ENCODE peak calls at places on chromosomes 4 and X, in four cellular contexts. T is CD8-positive, alpha-beta T cell; M is coronary artery; J is right atrium auricular region. E is an unnamed sample.

GRCh38 chrX:11558972-11559371 is 106.7 kb downstream of the ARHGAP6 start:
- DNase-seq in M (no peak), T (peak), J (no peak), E (no peak)

GRCh38 chr4:39451423-39452023 is 7.2 kb downstream of the RPL9 start:
- DNase-seq in J (no peak), T (no peak), M (no peak), E (no peak)

GRCh38 chrX:1387141-1387776 is 4.7 kb downstream of the SLC25A6 start:
- DNase-seq in T (no peak), J (peak), M (no peak), E (peak)

GRCh38 chrX:40854242-40854641 is 118.9 kb upstream of the MED14 start:
- DNase-seq in T (no peak), M (no peak), J (no peak), E (no peak)

GRCh38 chr4:87973283-87974169 is 2.0 kb upstream of the SPP1 start:
- DNase-seq in J (no peak), T (peak), M (no peak), E (no peak)

GRCh38 chr4:77177196-77177595 is 20.2 kb downstream of the CCNG2 start:
- DNase-seq in T (no peak), M (no peak), J (no peak), E (no peak)

GRCh38 chr4:70768301-70768948 is 46.7 kb downstream of the RUFY3 start:
- DNase-seq in M (no peak), J (no peak), T (no peak), E (no peak)

GRCh38 chr4:142091085-142091513 is 454.7 kb downstream of the IL15 start:
- DNase-seq in M (no peak), J (no peak), T (no peak), E (no peak)

GRCh38 chr4:7323872-7324650 is 110.7 kb downstream of the PSAPL1 start:
- DNase-seq in M (no peak), T (no peak), J (no peak), E (no peak)

GRCh38 chrX:16002185-16002584 is 121.2 kb upstream of the GRPR start:
- DNase-seq in J (no peak), T (no peak), M (no peak), E (no peak)

GRCh38 chr4:73589261-73589847 is 30.9 kb downstream of the RASSF6 start:
- DNase-seq in T (no peak), M (no peak), J (no peak), E (no peak)

GRCh38 chr4:73596001-73596400 is 24.2 kb downstream of the RASSF6 start:
- DNase-seq in J (no peak), M (no peak), T (no peak), E (no peak)

GRCh38 chr4:73597594-73597993 is 22.6 kb downstream of the RASSF6 start:
- DNase-seq in M (no peak), T (no peak), J (no peak), E (no peak)

GRCh38 chr4:73589887-73590801 is 30.1 kb downstream of the RASSF6 start:
- DNase-seq in J (no peak), T (no peak), M (no peak), E (no peak)

DNA sequence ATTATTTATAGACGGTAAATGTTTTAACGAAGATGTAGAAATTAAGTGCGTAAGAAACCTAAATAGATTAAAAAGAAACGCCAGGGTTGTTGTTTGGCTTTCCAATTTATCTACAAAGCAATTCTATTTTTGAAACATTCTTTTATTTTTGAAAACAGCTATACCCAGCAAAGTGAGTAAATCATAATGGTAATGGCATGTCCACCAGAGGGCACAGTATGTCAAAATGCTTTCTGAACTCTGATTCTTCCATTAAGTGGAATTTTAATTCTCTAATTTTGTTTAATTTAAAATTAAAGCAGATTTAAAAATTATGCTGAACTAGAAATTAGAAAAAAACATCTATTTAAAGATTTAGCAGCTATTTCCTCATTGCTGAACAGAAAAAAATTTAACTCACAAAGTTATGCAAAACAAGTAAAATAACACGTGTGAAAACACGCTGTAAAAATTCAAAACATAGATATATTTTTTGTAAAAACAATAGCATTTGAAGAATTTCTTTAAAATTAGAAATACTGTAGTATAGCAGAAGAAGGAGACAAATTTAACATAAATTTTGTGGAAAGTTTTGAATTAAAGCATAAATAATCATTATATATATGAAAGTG is 26.5 kb downstream of the RASSF6 start:
- DNase-seq in T (no peak), J (no peak), M (no peak), E (no peak)
- TF ChIP-seq CTCF in T (no peak), J (peak), M (peak), E (peak)

GRCh38 chr4:186948361-186949291 is 225.0 kb upstream of the FAT1 start:
- DNase-seq in J (no peak), M (no peak), T (no peak), E (no peak)
- TF ChIP-seq CTCF in J (peak), M (no peak), T (no peak), E (peak)

GRCh38 chrX:66892004-66892403 is 253.1 kb upstream of the EDA2R start:
- DNase-seq in T (no peak), J (no peak), M (no peak), E (no peak)
- TF ChIP-seq CTCF in T (no peak), J (no peak), M (no peak), E (no peak)

GRCh38 chrX:78124304-78124703 is 15.1 kb downstream of the TAF9B start:
- DNase-seq in T (no peak), J (no peak), M (no peak), E (no peak)

GRCh38 chrX:78116365-78116764 is 12.3 kb downstream of the PGK1 start:
- DNase-seq in M (no peak), T (no peak), J (no peak), E (no peak)

GRCh38 chrX:78123190-78123589 is 16.3 kb downstream of the TAF9B start:
- DNase-seq in M (no peak), J (no peak), T (no peak), E (no peak)

GRCh38 chrX:78118628-78119027 is 14.6 kb downstream of the PGK1 start:
- DNase-seq in J (no peak), M (no peak), T (no peak), E (no peak)

GRCh38 chrX:78119521-78120227 is 15.6 kb downstream of the PGK1 start:
- DNase-seq in M (no peak), T (no peak), J (no peak), E (no peak)
- TF ChIP-seq CTCF in M (no peak), T (no peak), J (peak), E (peak)

GRCh38 chr4:57109847-57110634 is at the start of gene IGFBP7:
- DNase-seq in T (no peak), M (peak), J (peak), E (no peak)
- TF ChIP-seq CTCF in T (no peak), M (no peak), J (peak), E (no peak)

DNA sequence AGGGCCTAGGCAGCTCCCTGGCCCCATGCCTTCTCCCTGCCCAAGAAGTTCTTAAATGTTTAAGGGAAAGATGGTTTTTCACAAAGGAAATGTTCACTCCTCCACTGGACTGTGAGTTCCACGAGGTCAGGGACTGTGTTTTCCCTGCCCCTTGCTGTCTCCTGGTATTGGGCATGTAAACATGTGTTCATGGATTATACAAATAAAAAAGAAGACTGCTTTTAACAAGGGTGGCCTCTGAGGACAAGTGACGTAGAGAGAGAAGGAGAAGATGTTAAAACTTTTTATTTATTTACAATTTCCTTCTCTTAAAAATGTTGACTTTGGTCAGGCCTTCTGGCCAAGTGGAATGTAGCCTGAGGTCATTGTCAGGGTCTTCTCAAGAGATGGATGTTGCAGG is 66.0 kb downstream of the FHDC1 start:
- DNase-seq in J (no peak), T (no peak), M (no peak), E (peak)
- TF ChIP-seq CTCF in J (no peak), T (no peak), M (no peak), E (no peak)

GRCh38 chrX:120308558-120308957 is 2.7 kb downstream of the TMEM255A start:
- DNase-seq in J (no peak), M (no peak), T (no peak), E (no peak)
- TF ChIP-seq CTCF in J (no peak), M (no peak), T (no peak), E (no peak)

GRCh38 chr4:74455361-74456055 is 10.6 kb downstream of the AREG start:
- DNase-seq in J (no peak), M (no peak), T (no peak), E (no peak)
- TF ChIP-seq CTCF in J (no peak), M (no peak), T (no peak), E (no peak)

GRCh38 chr4:41334182-41334581 is 77.5 kb downstream of the UCHL1 start:
- DNase-seq in J (no peak), M (no peak), T (no peak), E (no peak)

DNA sequence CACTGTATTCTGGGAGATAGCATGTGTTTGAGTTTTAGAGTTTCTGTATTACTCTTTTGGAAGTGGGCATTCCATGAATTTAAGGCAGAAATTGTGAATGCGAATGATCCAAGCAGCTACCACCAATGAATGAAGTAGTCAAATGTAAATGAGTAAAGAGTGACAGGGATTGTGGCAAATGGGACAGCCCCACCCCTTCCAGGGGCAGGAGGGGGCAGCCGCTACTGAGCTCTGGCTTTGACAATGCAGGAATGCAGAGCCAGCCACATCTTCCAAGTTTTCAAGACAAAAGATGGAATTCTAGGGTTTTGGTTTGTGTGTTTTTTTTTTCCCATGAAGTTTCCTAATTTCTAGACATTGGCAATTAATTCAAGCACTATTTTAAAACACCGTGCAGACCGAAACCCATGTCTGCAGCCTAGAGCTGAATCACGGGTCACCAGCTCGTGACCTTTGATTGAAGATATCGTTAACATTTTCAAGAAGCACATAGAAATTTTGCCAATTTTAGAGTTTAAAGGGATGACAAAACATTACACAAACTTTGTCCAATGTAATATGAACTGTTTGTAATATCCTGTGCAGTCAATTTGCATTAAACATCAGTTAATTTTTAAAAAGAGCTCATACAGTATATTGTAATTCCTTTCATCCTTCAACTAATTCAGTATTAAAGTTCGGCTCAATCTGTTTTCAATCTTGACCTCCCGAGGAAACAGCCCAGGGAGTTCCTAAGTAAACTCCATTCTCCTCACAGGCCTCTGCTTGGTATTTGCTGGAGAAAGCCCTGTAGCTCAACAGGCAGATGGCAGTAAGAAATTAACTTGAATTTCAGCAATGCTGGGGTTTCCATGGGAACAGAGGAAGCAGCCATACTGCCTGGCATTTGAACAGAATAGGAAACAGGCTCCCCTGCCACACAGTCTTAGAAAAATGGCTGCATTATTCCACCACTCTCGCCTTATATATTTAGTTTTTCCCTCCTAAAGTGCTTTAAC is 83.4 kb downstream of the UCHL1 start:
- DNase-seq in M (no peak), J (no peak), T (no peak), E (no peak)
- TF ChIP-seq CTCF in M (peak), J (peak), T (no peak), E (peak)

GRCh38 chr4:119038465-119038864 is 97.2 kb upstream of the MYOZ2 start:
- DNase-seq in T (no peak), M (no peak), J (no peak), E (no peak)

GRCh38 chr4:119040711-119041185 is 94.9 kb upstream of the MYOZ2 start:
- DNase-seq in T (no peak), M (no peak), J (no peak), E (no peak)

GRCh38 chr4:119039160-119039559 is 96.5 kb upstream of the MYOZ2 start:
- DNase-seq in T (no peak), J (no peak), M (no peak), E (no peak)

GRCh38 chr4:119040261-119040660 is 95.4 kb upstream of the MYOZ2 start:
- DNase-seq in J (no peak), M (no peak), T (no peak), E (no peak)

GRCh38 chr4:119039779-119040178 is 95.9 kb upstream of the MYOZ2 start:
- DNase-seq in T (no peak), J (no peak), M (no peak), E (no peak)
- TF ChIP-seq CTCF in T (no peak), J (peak), M (no peak), E (no peak)

E was measured in RWPE2.